ENCODE peak calls at places on chromosomes 5 and 9, in eight cellular contexts. One of them, this sample, is unnamed.

GRCh38 chr5:32767948-32768427 is 56.9 kb downstream of the NPR3 start:
- DNase-seq in endothelial cell of umbilical vein: no peak
- DNase-seq in SK-N-SH: no peak
- DNase-seq in HCT116: peak; percentile 54
- DNase-seq in K562: peak; percentile 3
- DNase-seq in stomach: no peak
- DNase-seq in transverse colon: no peak
- DNase-seq in GM23338: no peak
- DNase-seq in this sample: no peak

GRCh38 chr9:69476797-69477196 is 151.8 kb downstream of the ENTREP1 start:
- DNase-seq in transverse colon: no peak
- DNase-seq in GM23338: peak; percentile 82
- DNase-seq in stomach: no peak
- DNase-seq in K562: no peak
- DNase-seq in endothelial cell of umbilical vein: no peak
- DNase-seq in HCT116: no peak
- DNase-seq in SK-N-SH: no peak
- DNase-seq in this sample: no peak

GRCh38 chr5:36661446-36662220 is 55.2 kb downstream of the SLC1A3 start:
- DNase-seq in K562: no peak
- DNase-seq in SK-N-SH: no peak
- DNase-seq in stomach: no peak
- DNase-seq in GM23338: no peak
- DNase-seq in endothelial cell of umbilical vein: no peak
- DNase-seq in HCT116: no peak
- DNase-seq in transverse colon: no peak
- DNase-seq in this sample: no peak

GRCh38 chr5:69414885-69415583 is at the start of gene MARVELD2:
- DNase-seq in K562: no peak
- DNase-seq in SK-N-SH: peak; percentile 26
- DNase-seq in GM23338: peak; percentile 97
- DNase-seq in HCT116: peak; percentile 77
- DNase-seq in endothelial cell of umbilical vein: peak; percentile 63
- DNase-seq in stomach: peak; percentile 96
- DNase-seq in transverse colon: peak; percentile 94
- DNase-seq in this sample: no peak

GRCh38 chr5:26578002-26578401 is 460.4 kb downstream of the CDH9 start:
- DNase-seq in transverse colon: no peak
- DNase-seq in SK-N-SH: no peak
- DNase-seq in K562: no peak
- DNase-seq in stomach: no peak
- DNase-seq in HCT116: no peak
- DNase-seq in endothelial cell of umbilical vein: no peak
- DNase-seq in GM23338: no peak
- DNase-seq in this sample: no peak

GRCh38 chr5:83991566-83992224 is 271.0 kb upstream of the HAPLN1 start:
- DNase-seq in K562: no peak
- DNase-seq in GM23338: no peak
- DNase-seq in SK-N-SH: no peak
- DNase-seq in HCT116: no peak
- DNase-seq in transverse colon: no peak
- DNase-seq in stomach: no peak
- DNase-seq in endothelial cell of umbilical vein: no peak
- DNase-seq in this sample: no peak

GRCh38 chr5:149284501-149284900 is 12.8 kb downstream of the AFAP1L1 start:
- DNase-seq in K562: no peak
- DNase-seq in HCT116: no peak
- DNase-seq in GM23338: no peak
- DNase-seq in stomach: no peak
- DNase-seq in endothelial cell of umbilical vein: no peak
- DNase-seq in transverse colon: no peak
- DNase-seq in SK-N-SH: no peak
- DNase-seq in this sample: peak; percentile 74

GRCh38 chr5:149228610-149229297 is 42.9 kb upstream of the AFAP1L1 start:
- DNase-seq in SK-N-SH: peak; percentile 34
- DNase-seq in HCT116: peak; percentile 89
- DNase-seq in transverse colon: peak; percentile 19
- DNase-seq in GM23338: peak; percentile 74
- DNase-seq in endothelial cell of umbilical vein: peak; percentile 84
- DNase-seq in K562: peak; percentile 56
- DNase-seq in stomach: no peak
- DNase-seq in this sample: peak; percentile 67

GRCh38 chr5:168342151-168342825 is 50.8 kb downstream of the WWC1 start:
- DNase-seq in transverse colon: no peak
- DNase-seq in K562: no peak
- DNase-seq in SK-N-SH: no peak
- DNase-seq in stomach: no peak
- DNase-seq in GM23338: no peak
- DNase-seq in endothelial cell of umbilical vein: no peak
- DNase-seq in HCT116: no peak
- DNase-seq in this sample: no peak

GRCh38 chr5:167158588-167158987 is 1132.9 kb upstream of the WWC1 start:
- DNase-seq in transverse colon: no peak
- DNase-seq in SK-N-SH: no peak
- DNase-seq in K562: no peak
- DNase-seq in stomach: no peak
- DNase-seq in endothelial cell of umbilical vein: no peak
- DNase-seq in HCT116: no peak
- DNase-seq in GM23338: no peak
- DNase-seq in this sample: no peak
- TF ChIP-seq POLR2AphosphoS5 in transverse colon: no peak
- TF ChIP-seq POLR2AphosphoS5 in SK-N-SH: no peak
- TF ChIP-seq POLR2AphosphoS5 in K562: no peak
- TF ChIP-seq POLR2AphosphoS5 in stomach: no peak
- TF ChIP-seq POLR2AphosphoS5 in endothelial cell of umbilical vein: no peak
- TF ChIP-seq POLR2AphosphoS5 in HCT116: no peak
- TF ChIP-seq POLR2AphosphoS5 in GM23338: no peak
- TF ChIP-seq POLR2AphosphoS5 in this sample: no peak

GRCh38 chr5:15577132-15577531 is 77.2 kb downstream of the FBXL7 start:
- DNase-seq in K562: no peak
- DNase-seq in transverse colon: no peak
- DNase-seq in GM23338: no peak
- DNase-seq in HCT116: no peak
- DNase-seq in endothelial cell of umbilical vein: peak; percentile 46
- DNase-seq in stomach: no peak
- DNase-seq in SK-N-SH: peak; percentile 34
- DNase-seq in this sample: no peak

GRCh38 chr5:15574121-15574520 is 74.1 kb downstream of the FBXL7 start:
- DNase-seq in HCT116: no peak
- DNase-seq in K562: no peak
- DNase-seq in GM23338: no peak
- DNase-seq in endothelial cell of umbilical vein: no peak
- DNase-seq in SK-N-SH: no peak
- DNase-seq in stomach: no peak
- DNase-seq in transverse colon: no peak
- DNase-seq in this sample: no peak

GRCh38 chr5:15574806-15575205 is 74.8 kb downstream of the FBXL7 start:
- DNase-seq in endothelial cell of umbilical vein: no peak
- DNase-seq in HCT116: no peak
- DNase-seq in SK-N-SH: no peak
- DNase-seq in transverse colon: no peak
- DNase-seq in K562: no peak
- DNase-seq in GM23338: no peak
- DNase-seq in stomach: no peak
- DNase-seq in this sample: no peak

GRCh38 chr5:15573594-15573993 is 73.6 kb downstream of the FBXL7 start:
- DNase-seq in endothelial cell of umbilical vein: peak; percentile 70
- DNase-seq in GM23338: no peak
- DNase-seq in HCT116: no peak
- DNase-seq in stomach: no peak
- DNase-seq in K562: no peak
- DNase-seq in transverse colon: no peak
- DNase-seq in SK-N-SH: no peak
- DNase-seq in this sample: no peak

DNA sequence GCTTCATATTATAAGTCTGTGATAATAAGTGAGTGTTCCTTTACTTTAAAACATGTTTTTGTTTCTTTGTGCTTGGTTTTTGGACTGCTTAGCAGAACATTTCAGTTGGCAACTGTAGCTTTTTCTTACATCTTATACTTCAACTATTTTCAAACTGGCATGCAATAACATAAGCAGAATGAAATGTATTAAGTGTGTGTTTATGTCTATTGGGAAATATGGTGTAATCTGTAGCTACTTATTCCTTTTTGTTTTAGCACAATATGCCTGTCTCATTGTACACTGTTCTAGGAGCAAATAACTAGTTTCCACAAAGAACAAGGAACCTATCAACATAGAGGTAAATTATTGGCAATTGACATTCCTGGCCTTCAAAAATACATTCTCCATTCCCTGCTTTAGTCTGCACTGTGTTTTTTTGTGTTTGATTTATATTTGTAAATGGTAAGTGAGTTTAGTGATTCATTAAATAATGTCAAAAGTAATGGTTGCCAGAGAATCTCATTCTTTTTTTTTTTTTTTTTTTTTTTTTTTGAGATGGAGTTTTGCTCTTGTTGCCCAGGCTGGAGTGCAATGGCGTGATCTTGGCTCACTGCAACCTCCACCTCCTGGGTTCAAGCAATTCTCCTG is 75.7 kb downstream of the FBXL7 start:
- DNase-seq in K562: no peak
- DNase-seq in SK-N-SH: no peak
- DNase-seq in GM23338: no peak
- DNase-seq in endothelial cell of umbilical vein: no peak
- DNase-seq in transverse colon: no peak
- DNase-seq in HCT116: no peak
- DNase-seq in stomach: no peak
- DNase-seq in this sample: no peak
- TF ChIP-seq POLR2AphosphoS5 in K562: no peak
- TF ChIP-seq POLR2AphosphoS5 in SK-N-SH: no peak
- TF ChIP-seq POLR2AphosphoS5 in GM23338: no peak
- TF ChIP-seq POLR2AphosphoS5 in endothelial cell of umbilical vein: no peak
- TF ChIP-seq POLR2AphosphoS5 in transverse colon: no peak
- TF ChIP-seq POLR2AphosphoS5 in HCT116: no peak
- TF ChIP-seq POLR2AphosphoS5 in stomach: no peak
- TF ChIP-seq POLR2AphosphoS5 in this sample: peak; percentile 55

DNA sequence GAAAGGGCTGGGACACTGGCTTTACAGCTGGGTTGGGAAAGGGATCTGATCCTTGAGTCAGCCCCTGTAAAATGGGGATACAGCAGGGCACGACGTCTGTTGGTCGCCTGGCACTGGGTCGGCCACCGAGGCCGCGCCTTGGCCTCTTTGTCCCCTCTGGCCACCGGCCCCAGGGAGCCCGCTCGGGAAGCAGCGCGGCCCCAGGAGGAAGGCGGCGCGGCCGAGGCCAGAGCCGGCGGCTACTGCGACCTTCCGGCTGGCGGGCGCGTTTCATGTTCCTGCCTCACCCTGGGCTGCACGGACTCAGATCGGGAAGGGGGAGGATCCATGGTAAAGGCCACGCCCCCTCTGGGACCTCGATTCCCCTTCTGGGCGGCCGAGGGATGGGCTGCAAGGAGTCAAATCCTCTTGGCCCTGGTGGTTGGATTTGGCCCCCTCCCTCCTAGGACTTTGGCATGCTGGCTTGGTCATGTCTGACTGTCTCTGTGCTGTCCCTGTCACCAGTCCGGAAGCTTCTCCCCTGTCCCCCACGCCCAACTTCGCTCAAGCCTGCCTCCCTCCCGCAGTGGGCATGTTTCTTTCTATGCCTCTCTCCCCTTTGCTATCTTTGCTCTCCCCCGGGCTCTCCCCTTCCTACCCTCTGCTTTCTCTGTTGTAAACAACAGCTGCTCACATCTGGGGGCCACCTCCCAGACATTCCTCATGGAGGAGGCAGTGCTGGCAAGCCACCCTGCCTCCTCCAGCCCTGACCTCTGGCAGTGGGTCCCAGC is 25.8 kb downstream of the FPGS start:
- DNase-seq in HCT116: peak; percentile 41
- DNase-seq in SK-N-SH: no peak
- DNase-seq in GM23338: peak; percentile 99
- DNase-seq in K562: peak; percentile 94
- DNase-seq in stomach: peak; percentile 80
- DNase-seq in transverse colon: peak; percentile 79
- DNase-seq in endothelial cell of umbilical vein: peak; percentile 79
- DNase-seq in this sample: peak; percentile 95
- TF ChIP-seq POLR2AphosphoS5 in HCT116: peak; percentile 72
- TF ChIP-seq POLR2AphosphoS5 in SK-N-SH: no peak
- TF ChIP-seq POLR2AphosphoS5 in GM23338: peak; percentile 67
- TF ChIP-seq POLR2AphosphoS5 in K562: peak; percentile 46
- TF ChIP-seq POLR2AphosphoS5 in stomach: peak; percentile 18
- TF ChIP-seq POLR2AphosphoS5 in transverse colon: peak; percentile 70
- TF ChIP-seq POLR2AphosphoS5 in endothelial cell of umbilical vein: peak; percentile 89
- TF ChIP-seq POLR2AphosphoS5 in this sample: peak; percentile 66

GRCh38 chr5:67253911-67254310 is 57.3 kb upstream of the CD180 start:
- DNase-seq in GM23338: no peak
- DNase-seq in HCT116: no peak
- DNase-seq in endothelial cell of umbilical vein: no peak
- DNase-seq in transverse colon: no peak
- DNase-seq in K562: no peak
- DNase-seq in stomach: no peak
- DNase-seq in SK-N-SH: no peak
- DNase-seq in this sample: no peak

GRCh38 chr5:67257500-67257899 is 60.9 kb upstream of the CD180 start:
- DNase-seq in GM23338: no peak
- DNase-seq in stomach: no peak
- DNase-seq in SK-N-SH: no peak
- DNase-seq in transverse colon: no peak
- DNase-seq in endothelial cell of umbilical vein: no peak
- DNase-seq in K562: no peak
- DNase-seq in HCT116: no peak
- DNase-seq in this sample: no peak

GRCh38 chr5:67255881-67256280 is 59.3 kb upstream of the CD180 start:
- DNase-seq in stomach: no peak
- DNase-seq in endothelial cell of umbilical vein: no peak
- DNase-seq in GM23338: no peak
- DNase-seq in HCT116: no peak
- DNase-seq in K562: no peak
- DNase-seq in SK-N-SH: no peak
- DNase-seq in transverse colon: no peak
- DNase-seq in this sample: no peak

GRCh38 chr5:67262202-67262601 is 65.6 kb upstream of the CD180 start:
- DNase-seq in transverse colon: no peak
- DNase-seq in HCT116: no peak
- DNase-seq in endothelial cell of umbilical vein: no peak
- DNase-seq in GM23338: no peak
- DNase-seq in stomach: no peak
- DNase-seq in K562: no peak
- DNase-seq in SK-N-SH: no peak
- DNase-seq in this sample: no peak

GRCh38 chr5:67257063-67257462 is 60.5 kb upstream of the CD180 start:
- DNase-seq in K562: no peak
- DNase-seq in endothelial cell of umbilical vein: no peak
- DNase-seq in SK-N-SH: no peak
- DNase-seq in transverse colon: no peak
- DNase-seq in GM23338: no peak
- DNase-seq in HCT116: no peak
- DNase-seq in stomach: no peak
- DNase-seq in this sample: no peak
- TF ChIP-seq POLR2AphosphoS5 in K562: no peak
- TF ChIP-seq POLR2AphosphoS5 in endothelial cell of umbilical vein: no peak
- TF ChIP-seq POLR2AphosphoS5 in SK-N-SH: no peak
- TF ChIP-seq POLR2AphosphoS5 in transverse colon: no peak
- TF ChIP-seq POLR2AphosphoS5 in GM23338: no peak
- TF ChIP-seq POLR2AphosphoS5 in HCT116: no peak
- TF ChIP-seq POLR2AphosphoS5 in stomach: no peak
- TF ChIP-seq POLR2AphosphoS5 in this sample: no peak

This sample was measured in sigmoid colon.